ENCODE peak calls at places on chromosomes 13 and 19, in six cellular contexts. Y, A, X, J, I and Q are unnamed samples.

GRCh38 chr19:17751912-17752273 is 616 bp downstream of the FCHO1 start:
- DNase-seq in Y (no peak), J (no peak), A (no peak), I (no peak), X (no peak), Q (no peak)

GRCh38 chr13:108213946-108214345 is 1.4 kb downstream of the LIG4 start:
- DNase-seq in J (no peak), I (no peak), A (no peak), Y (peak; percentile 71), X (no peak), Q (no peak)

GRCh38 chr19:48379058-48379457 is 12.3 kb downstream of the KDELR1 start:
- DNase-seq in A (no peak), J (no peak), X (no peak), I (no peak), Y (no peak), Q (no peak)

GRCh38 chr19:17260842-17261325 is 3.7 kb downstream of the USHBP1 start:
- DNase-seq in Y (peak; percentile 50), J (peak; percentile 82), I (peak; percentile 86), X (peak; percentile 94), A (peak; percentile 90), Q (peak; percentile 97)

GRCh38 chr13:46687810-46688209 is 109.2 kb downstream of the ESD start:
- DNase-seq in J (peak; percentile 69), I (no peak), A (peak; percentile 8), X (no peak), Y (peak; percentile 43), Q (peak; percentile 85)

GRCh38 chr19:51712461-51713081 is 11.2 kb downstream of the HAS1 start:
- DNase-seq in Y (peak; percentile 52), J (peak; percentile 71), A (no peak), X (no peak), I (no peak), Q (peak; percentile 85)

GRCh38 chr19:1295169-1296012 is 9.7 kb downstream of the EFNA2 start:
- DNase-seq in X (no peak), J (peak; percentile 26), Y (no peak), A (peak; percentile 99), I (peak; percentile 24), Q (peak; percentile 84)

GRCh38 chr19:54959840-54960239 is 6.3 kb upstream of the NLRP2 start:
- DNase-seq in I (no peak), Y (no peak), J (no peak), A (no peak), X (no peak), Q (no peak)

GRCh38 chr13:34506796-34507195 is 435.3 kb upstream of the NBEA start:
- DNase-seq in I (no peak), X (no peak), J (no peak), A (no peak), Y (peak; percentile 59), Q (no peak)

GRCh38 chr13:37918116-37919100 is 48.8 kb upstream of the TRPC4 start:
- DNase-seq in A (no peak), Y (no peak), I (no peak), J (no peak), X (no peak), Q (peak; percentile 56)
- TF ChIP-seq CTCF in A (no peak), Y (no peak), I (peak; percentile 13), J (no peak), X (no peak), Q (peak; percentile 55)

DNA sequence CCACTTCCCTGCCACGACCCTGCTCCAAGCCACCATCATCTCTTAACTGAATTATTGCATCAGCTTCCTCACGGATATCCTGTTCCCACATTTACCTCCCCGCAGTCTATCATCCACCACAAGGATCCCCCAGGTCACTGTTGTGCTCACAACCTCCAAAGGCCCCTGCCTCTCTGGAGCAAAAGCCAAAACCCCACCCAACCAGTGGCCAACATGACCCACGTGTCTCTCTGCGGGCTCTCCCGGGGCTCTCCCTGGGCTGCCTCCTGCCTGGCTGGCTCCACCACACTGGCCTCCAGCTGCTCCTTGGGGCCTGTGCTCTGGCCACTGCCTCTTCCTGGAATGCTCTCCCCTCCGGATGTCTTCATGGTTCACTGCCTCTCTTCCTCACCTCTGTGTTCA is 809.3 kb downstream of the UQCRFS1 start:
- DNase-seq in I (no peak), A (no peak), X (no peak), Y (no peak), J (no peak), Q (no peak)
- H3K4me1 ChIP-seq in I (no peaks in the 10 kb centered on the region), A (peaks cover 14% of the 10 kb centered on the region), X (no peaks in the 10 kb centered on the region), Y (no peaks in the 10 kb centered on the region), J (peaks cover 14% of the 10 kb centered on the region), Q (peaks cover 9% of the 10 kb centered on the region)

GRCh38 chr19:10137751-10138682 is 18.3 kb upstream of the EIF3G start:
- DNase-seq in I (no peak), A (no peak), Y (no peak), X (no peak), J (no peak), Q (no peak)
- H3K36me3 ChIP-seq in I (peaks cover 100% of the 10 kb centered on the region), A (peaks cover 98% of the 10 kb centered on the region), Y (peaks cover 56% of the 10 kb centered on the region), X (no peaks in the 10 kb centered on the region), J (peaks cover 58% of the 10 kb centered on the region), Q (peaks cover 77% of the 10 kb centered on the region)

GRCh38 chr19:15453091-15453498 is 3.3 kb upstream of the WIZ start:
- DNase-seq in X (no peak), Y (no peak), J (peak; percentile 36), I (peak; percentile 52), A (no peak), Q (peak; percentile 78)
- TF ChIP-seq CTCF in X (peak; percentile 38), Y (peak; percentile 18), J (peak; percentile 42), I (peak; percentile 56), A (no peak), Q (peak; percentile 60)

GRCh38 chr13:95677564-95678386 is 836 bp downstream of the DNAJC3 start:
- DNase-seq in Y (peak; percentile 39), A (no peak), I (no peak), J (peak; percentile 45), X (no peak), Q (no peak)
- H3K4me1 ChIP-seq in Y (peaks cover 2% of the 10 kb centered on the region), A (peaks cover under 1% of the 10 kb centered on the region), I (no peaks in the 10 kb centered on the region), J (peaks cover 25% of the 10 kb centered on the region), X (no peaks in the 10 kb centered on the region), Q (no peaks in the 10 kb centered on the region)

DNA sequence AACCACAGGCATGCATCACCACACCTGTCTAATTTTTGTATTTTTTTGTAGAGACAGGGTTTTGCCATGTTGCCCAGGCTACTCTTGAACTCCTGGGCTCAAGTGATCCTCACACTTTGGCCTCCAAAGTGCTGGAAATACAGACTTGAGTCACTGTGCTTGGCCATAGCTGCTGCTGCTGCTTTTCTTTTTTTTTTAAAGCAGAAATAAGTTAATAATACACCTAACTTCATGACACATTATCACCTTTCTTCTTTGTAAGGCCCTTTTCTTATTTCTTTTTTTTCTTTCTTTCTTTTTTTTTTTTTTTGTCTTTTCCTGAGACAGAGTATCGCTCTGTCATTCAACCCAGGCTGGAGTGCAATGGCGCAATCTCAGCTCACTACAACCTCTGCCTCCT is 8.6 kb downstream of the SHKBP1 start:
- DNase-seq in Y (no peak), I (no peak), J (no peak), A (no peak), X (no peak), Q (no peak)
- H3K36me3 ChIP-seq in Y (peaks cover 17% of the 10 kb centered on the region), I (peaks cover 89% of the 10 kb centered on the region), J (no peaks in the 10 kb centered on the region), A (peaks cover 25% of the 10 kb centered on the region), X (no peaks in the 10 kb centered on the region), Q (peaks cover 32% of the 10 kb centered on the region)

DNA sequence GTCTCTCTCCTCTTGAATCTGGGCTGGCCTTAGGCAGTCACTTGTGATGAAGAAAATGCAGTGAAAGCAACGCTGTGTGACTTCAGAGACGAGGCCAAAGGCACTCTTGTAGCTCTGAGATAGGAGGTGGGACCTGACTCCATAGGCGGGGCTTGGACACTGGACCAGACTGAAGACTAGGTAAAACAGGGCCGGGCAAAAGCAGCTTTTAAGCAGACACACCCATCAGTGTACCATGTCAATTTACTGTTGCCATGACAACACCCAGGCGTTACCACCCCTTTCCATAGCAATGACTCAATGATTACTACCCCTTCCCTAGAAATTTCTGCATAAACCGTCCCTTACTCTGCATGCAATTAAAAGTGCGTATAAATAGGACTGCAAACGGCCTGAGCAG is 6.6 kb upstream of the EID2 start:
- DNase-seq in X (no peak), Y (no peak), A (no peak), J (no peak), I (no peak), Q (no peak)
- TF ChIP-seq CTCF in X (no peak), Y (no peak), A (no peak), J (no peak), I (no peak), Q (no peak)

GRCh38 chr19:18946918-18947317 is 5.9 kb upstream of the HOMER3 start:
- DNase-seq in J (no peak), Y (no peak), I (no peak), A (no peak), X (peak; percentile 66), Q (no peak)
- H3K4me1 ChIP-seq in J (no peaks in the 10 kb centered on the region), Y (no peaks in the 10 kb centered on the region), I (no peaks in the 10 kb centered on the region), A (no peaks in the 10 kb centered on the region), X (no peaks in the 10 kb centered on the region), Q (no peaks in the 10 kb centered on the region)

DNA sequence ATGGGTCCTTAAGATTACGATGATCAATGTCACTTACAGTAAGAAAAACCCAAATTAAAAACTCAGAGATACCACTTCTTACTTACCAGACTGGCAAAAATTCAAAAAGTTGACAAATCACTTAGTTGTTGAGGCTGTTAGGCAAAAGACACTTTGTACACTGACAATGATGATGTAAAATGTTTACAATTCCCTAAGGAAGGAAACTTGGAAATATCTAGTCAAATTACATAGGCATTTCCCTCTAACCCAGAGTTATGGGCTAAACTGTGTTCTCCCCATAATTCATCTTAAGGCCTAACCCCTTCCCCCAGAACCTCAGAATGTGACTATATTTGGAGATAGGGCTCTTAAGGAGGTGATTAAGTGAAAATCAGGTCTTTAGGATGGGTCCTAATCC is 12.0 kb downstream of the TGDS start:
- DNase-seq in I (no peak), X (no peak), Y (no peak), J (peak; percentile 8), A (no peak), Q (no peak)
- H3K36me3 ChIP-seq in I (peaks cover 93% of the 10 kb centered on the region), X (no peaks in the 10 kb centered on the region), Y (peaks cover 4% of the 10 kb centered on the region), J (peaks cover 39% of the 10 kb centered on the region), A (peaks cover 69% of the 10 kb centered on the region), Q (peaks cover 77% of the 10 kb centered on the region)